ENCODE peak calls at places on chromosomes 12 and 14, in ten cellular contexts. One of them, this sample, is unnamed.

GRCh38 chr12:108037960-108038359 is 91.1 kb upstream of the WSCD2 start:
- DNase-seq in NCI-H1092 treated with DMSO at 0.1 percent for 48 hours: no peak
- DNase-seq in T-cell: no peak
- DNase-seq in tibial nerve: no peak
- DNase-seq in AG09309: no peak
- DNase-seq in activated T-helper 9 cell treated with anti-CD3 and anti-CD28 coated beads, Interleukin-2, amount 50 U/mL, for 16 hours: no peak
- DNase-seq in prostate gland: no peak
- DNase-seq in bronchial epithelial cell: no peak
- DNase-seq in heart right ventricle: no peak
- DNase-seq in GF-D8: no peak
- DNase-seq in this sample: no peak

GRCh38 chr14:38762436-38762835 is 340.6 kb downstream of the SEC23A start:
- DNase-seq in tibial nerve: no peak
- DNase-seq in NCI-H1092 treated with DMSO at 0.1 percent for 48 hours: no peak
- DNase-seq in prostate gland: no peak
- DNase-seq in T-cell: no peak
- DNase-seq in GF-D8: no peak
- DNase-seq in bronchial epithelial cell: no peak
- DNase-seq in heart right ventricle: no peak
- DNase-seq in AG09309: no peak
- DNase-seq in activated T-helper 9 cell treated with anti-CD3 and anti-CD28 coated beads, Interleukin-2, amount 50 U/mL, for 16 hours: no peak
- DNase-seq in this sample: peak

GRCh38 chr14:59630281-59630963 is 53.8 kb upstream of the CCDC175 start:
- DNase-seq in GF-D8: no peak
- DNase-seq in prostate gland: no peak
- DNase-seq in NCI-H1092 treated with DMSO at 0.1 percent for 48 hours: peak
- DNase-seq in activated T-helper 9 cell treated with anti-CD3 and anti-CD28 coated beads, Interleukin-2, amount 50 U/mL, for 16 hours: no peak
- DNase-seq in tibial nerve: no peak
- DNase-seq in AG09309: no peak
- DNase-seq in heart right ventricle: no peak
- DNase-seq in T-cell: no peak
- DNase-seq in bronchial epithelial cell: no peak
- DNase-seq in this sample: peak

GRCh38 chr12:108779998-108780688 is 48.8 kb upstream of the CORO1C start:
- DNase-seq in NCI-H1092 treated with DMSO at 0.1 percent for 48 hours: no peak
- DNase-seq in activated T-helper 9 cell treated with anti-CD3 and anti-CD28 coated beads, Interleukin-2, amount 50 U/mL, for 16 hours: no peak
- DNase-seq in tibial nerve: no peak
- DNase-seq in GF-D8: no peak
- DNase-seq in AG09309: no peak
- DNase-seq in bronchial epithelial cell: no peak
- DNase-seq in T-cell: no peak
- DNase-seq in prostate gland: no peak
- DNase-seq in heart right ventricle: no peak
- DNase-seq in this sample: no peak

GRCh38 chr12:63098851-63099250 is 52.1 kb downstream of the AVPR1A start:
- DNase-seq in NCI-H1092 treated with DMSO at 0.1 percent for 48 hours: peak
- DNase-seq in heart right ventricle: no peak
- DNase-seq in activated T-helper 9 cell treated with anti-CD3 and anti-CD28 coated beads, Interleukin-2, amount 50 U/mL, for 16 hours: no peak
- DNase-seq in AG09309: no peak
- DNase-seq in T-cell: no peak
- DNase-seq in bronchial epithelial cell: no peak
- DNase-seq in GF-D8: no peak
- DNase-seq in prostate gland: no peak
- DNase-seq in tibial nerve: no peak
- DNase-seq in this sample: peak

GRCh38 chr12:50523772-50524171 is 19.0 kb downstream of the DIP2B start:
- DNase-seq in heart right ventricle: no peak
- DNase-seq in T-cell: no peak
- DNase-seq in bronchial epithelial cell: no peak
- DNase-seq in tibial nerve: no peak
- DNase-seq in activated T-helper 9 cell treated with anti-CD3 and anti-CD28 coated beads, Interleukin-2, amount 50 U/mL, for 16 hours: no peak
- DNase-seq in AG09309: no peak
- DNase-seq in NCI-H1092 treated with DMSO at 0.1 percent for 48 hours: no peak
- DNase-seq in GF-D8: no peak
- DNase-seq in prostate gland: no peak
- DNase-seq in this sample: no peak

GRCh38 chr12:94714378-94714777 is 64.0 kb upstream of the TMCC3 start:
- DNase-seq in NCI-H1092 treated with DMSO at 0.1 percent for 48 hours: no peak
- DNase-seq in bronchial epithelial cell: peak
- DNase-seq in T-cell: no peak
- DNase-seq in AG09309: no peak
- DNase-seq in activated T-helper 9 cell treated with anti-CD3 and anti-CD28 coated beads, Interleukin-2, amount 50 U/mL, for 16 hours: no peak
- DNase-seq in GF-D8: no peak
- DNase-seq in heart right ventricle: no peak
- DNase-seq in prostate gland: no peak
- DNase-seq in tibial nerve: no peak
- DNase-seq in this sample: peak

GRCh38 chr14:91357731-91358319 is 59.8 kb downstream of the CCDC88C start:
- DNase-seq in AG09309: no peak
- DNase-seq in tibial nerve: no peak
- DNase-seq in prostate gland: no peak
- DNase-seq in GF-D8: no peak
- DNase-seq in T-cell: no peak
- DNase-seq in heart right ventricle: no peak
- DNase-seq in NCI-H1092 treated with DMSO at 0.1 percent for 48 hours: no peak
- DNase-seq in bronchial epithelial cell: no peak
- DNase-seq in activated T-helper 9 cell treated with anti-CD3 and anti-CD28 coated beads, Interleukin-2, amount 50 U/mL, for 16 hours: no peak
- DNase-seq in this sample: no peak

GRCh38 chr14:72590577-72590976 is 303.3 kb downstream of the DPF3 start:
- DNase-seq in T-cell: no peak
- DNase-seq in NCI-H1092 treated with DMSO at 0.1 percent for 48 hours: no peak
- DNase-seq in heart right ventricle: no peak
- DNase-seq in activated T-helper 9 cell treated with anti-CD3 and anti-CD28 coated beads, Interleukin-2, amount 50 U/mL, for 16 hours: no peak
- DNase-seq in GF-D8: no peak
- DNase-seq in tibial nerve: no peak
- DNase-seq in prostate gland: no peak
- DNase-seq in AG09309: no peak
- DNase-seq in bronchial epithelial cell: no peak
- DNase-seq in this sample: no peak

GRCh38 chr14:51396222-51396815 is 156.3 kb downstream of the TMX1 start:
- DNase-seq in AG09309: peak
- DNase-seq in heart right ventricle: peak
- DNase-seq in tibial nerve: no peak
- DNase-seq in GF-D8: no peak
- DNase-seq in activated T-helper 9 cell treated with anti-CD3 and anti-CD28 coated beads, Interleukin-2, amount 50 U/mL, for 16 hours: no peak
- DNase-seq in bronchial epithelial cell: peak
- DNase-seq in T-cell: no peak
- DNase-seq in NCI-H1092 treated with DMSO at 0.1 percent for 48 hours: no peak
- DNase-seq in prostate gland: peak
- DNase-seq in this sample: peak

GRCh38 chr12:54251667-54252284 is 28.1 kb downstream of the CBX5 start:
- DNase-seq in T-cell: no peak
- DNase-seq in GF-D8: peak
- DNase-seq in AG09309: no peak
- DNase-seq in tibial nerve: no peak
- DNase-seq in activated T-helper 9 cell treated with anti-CD3 and anti-CD28 coated beads, Interleukin-2, amount 50 U/mL, for 16 hours: no peak
- DNase-seq in bronchial epithelial cell: peak
- DNase-seq in prostate gland: no peak
- DNase-seq in heart right ventricle: no peak
- DNase-seq in NCI-H1092 treated with DMSO at 0.1 percent for 48 hours: peak
- DNase-seq in this sample: peak

GRCh38 chr12:22333186-22333745 is 1.2 kb downstream of the ST8SIA1 start:
- DNase-seq in activated T-helper 9 cell treated with anti-CD3 and anti-CD28 coated beads, Interleukin-2, amount 50 U/mL, for 16 hours: no peak
- DNase-seq in NCI-H1092 treated with DMSO at 0.1 percent for 48 hours: no peak
- DNase-seq in tibial nerve: no peak
- DNase-seq in prostate gland: no peak
- DNase-seq in heart right ventricle: no peak
- DNase-seq in bronchial epithelial cell: no peak
- DNase-seq in AG09309: peak
- DNase-seq in T-cell: no peak
- DNase-seq in GF-D8: no peak
- DNase-seq in this sample: no peak

GRCh38 chr12:1972856-1973317 is 31.4 kb downstream of the DCP1B start:
- DNase-seq in GF-D8: no peak
- DNase-seq in AG09309: no peak
- DNase-seq in NCI-H1092 treated with DMSO at 0.1 percent for 48 hours: no peak
- DNase-seq in prostate gland: peak
- DNase-seq in tibial nerve: peak
- DNase-seq in heart right ventricle: peak
- DNase-seq in bronchial epithelial cell: no peak
- DNase-seq in T-cell: no peak
- DNase-seq in activated T-helper 9 cell treated with anti-CD3 and anti-CD28 coated beads, Interleukin-2, amount 50 U/mL, for 16 hours: no peak
- DNase-seq in this sample: no peak

GRCh38 chr14:60357551-60357930 is 108.5 kb downstream of the PPM1A start:
- DNase-seq in tibial nerve: no peak
- DNase-seq in T-cell: no peak
- DNase-seq in bronchial epithelial cell: no peak
- DNase-seq in NCI-H1092 treated with DMSO at 0.1 percent for 48 hours: peak
- DNase-seq in prostate gland: no peak
- DNase-seq in heart right ventricle: no peak
- DNase-seq in GF-D8: no peak
- DNase-seq in AG09309: no peak
- DNase-seq in activated T-helper 9 cell treated with anti-CD3 and anti-CD28 coated beads, Interleukin-2, amount 50 U/mL, for 16 hours: no peak
- DNase-seq in this sample: no peak

GRCh38 chr12:45415393-45415817 is 199.5 kb downstream of the ANO6 start:
- DNase-seq in heart right ventricle: peak
- DNase-seq in GF-D8: no peak
- DNase-seq in prostate gland: no peak
- DNase-seq in activated T-helper 9 cell treated with anti-CD3 and anti-CD28 coated beads, Interleukin-2, amount 50 U/mL, for 16 hours: no peak
- DNase-seq in bronchial epithelial cell: peak
- DNase-seq in NCI-H1092 treated with DMSO at 0.1 percent for 48 hours: no peak
- DNase-seq in AG09309: peak
- DNase-seq in T-cell: no peak
- DNase-seq in tibial nerve: no peak
- DNase-seq in this sample: peak

GRCh38 chr14:78608998-78609787 is 439.0 kb downstream of the NRXN3 start:
- DNase-seq in heart right ventricle: no peak
- DNase-seq in bronchial epithelial cell: no peak
- DNase-seq in tibial nerve: no peak
- DNase-seq in T-cell: no peak
- DNase-seq in activated T-helper 9 cell treated with anti-CD3 and anti-CD28 coated beads, Interleukin-2, amount 50 U/mL, for 16 hours: no peak
- DNase-seq in GF-D8: no peak
- DNase-seq in NCI-H1092 treated with DMSO at 0.1 percent for 48 hours: no peak
- DNase-seq in prostate gland: no peak
- DNase-seq in AG09309: no peak
- DNase-seq in this sample: no peak

GRCh38 chr14:103519837-103520212 is 2.8 kb downstream of the CKB start:
- DNase-seq in activated T-helper 9 cell treated with anti-CD3 and anti-CD28 coated beads, Interleukin-2, amount 50 U/mL, for 16 hours: no peak
- DNase-seq in tibial nerve: no peak
- DNase-seq in prostate gland: no peak
- DNase-seq in bronchial epithelial cell: no peak
- DNase-seq in AG09309: no peak
- DNase-seq in NCI-H1092 treated with DMSO at 0.1 percent for 48 hours: no peak
- DNase-seq in heart right ventricle: peak
- DNase-seq in T-cell: no peak
- DNase-seq in GF-D8: no peak
- DNase-seq in this sample: no peak

GRCh38 chr14:70855486-70855885 is 46.2 kb upstream of the MAP3K9 start:
- DNase-seq in bronchial epithelial cell: no peak
- DNase-seq in AG09309: no peak
- DNase-seq in heart right ventricle: no peak
- DNase-seq in GF-D8: no peak
- DNase-seq in NCI-H1092 treated with DMSO at 0.1 percent for 48 hours: no peak
- DNase-seq in activated T-helper 9 cell treated with anti-CD3 and anti-CD28 coated beads, Interleukin-2, amount 50 U/mL, for 16 hours: no peak
- DNase-seq in prostate gland: no peak
- DNase-seq in T-cell: no peak
- DNase-seq in tibial nerve: no peak
- DNase-seq in this sample: no peak

GRCh38 chr12:113860950-113861349 is 105.2 kb downstream of the RBM19 start:
- DNase-seq in activated T-helper 9 cell treated with anti-CD3 and anti-CD28 coated beads, Interleukin-2, amount 50 U/mL, for 16 hours: no peak
- DNase-seq in AG09309: peak
- DNase-seq in bronchial epithelial cell: peak
- DNase-seq in T-cell: no peak
- DNase-seq in tibial nerve: no peak
- DNase-seq in heart right ventricle: no peak
- DNase-seq in NCI-H1092 treated with DMSO at 0.1 percent for 48 hours: no peak
- DNase-seq in prostate gland: no peak
- DNase-seq in GF-D8: peak
- DNase-seq in this sample: no peak